ENCODE peak calls at places on chromosomes 11 and 22, in four cellular contexts. One of them, this sample, is unnamed.
A peak's percentile ranks its signal among the peaks of the same experiment; 100 is the strongest.

GRCh38 chr22:39871008-39871798 is 22.4 kb downstream of the ENTHD1 start:
- DNase-seq in ovary: no peak
- DNase-seq in lower lobe of right lung: no peak
- DNase-seq in GM12878: no peak
- DNase-seq in this sample: no peak

GRCh38 chr11:62539238-62539925 is 7.2 kb downstream of the AHNAK start:
- DNase-seq in ovary: peak; percentile 89
- DNase-seq in lower lobe of right lung: no peak
- DNase-seq in GM12878: no peak
- DNase-seq in this sample: no peak

GRCh38 chr22:16562711-16563554 is 29.7 kb downstream of the CCT8L2 start:
- DNase-seq in ovary: peak; percentile 16
- DNase-seq in lower lobe of right lung: peak; percentile 51
- DNase-seq in GM12878: no peak
- DNase-seq in this sample: no peak

GRCh38 chr11:65858354-65859133 is 564 bp upstream of the CFL1 start:
- DNase-seq in ovary: no peak
- DNase-seq in lower lobe of right lung: no peak
- DNase-seq in GM12878: no peak
- DNase-seq in this sample: no peak

GRCh38 chr11:113488931-113489351 is 13.7 kb upstream of the DRD2 start:
- DNase-seq in ovary: no peak
- DNase-seq in lower lobe of right lung: no peak
- DNase-seq in GM12878: no peak
- DNase-seq in this sample: no peak

GRCh38 chr11:73194034-73194507 is 24.0 kb upstream of the P2RY2 start:
- DNase-seq in ovary: no peak
- DNase-seq in lower lobe of right lung: no peak
- DNase-seq in GM12878: no peak
- DNase-seq in this sample: no peak

GRCh38 chr11:15913261-15913660 is 443.1 kb downstream of the SOX6 start:
- DNase-seq in ovary: no peak
- DNase-seq in lower lobe of right lung: no peak
- DNase-seq in GM12878: no peak
- DNase-seq in this sample: no peak

GRCh38 chr11:112321521-112322172 is 61.0 kb upstream of the PLET1 start:
- DNase-seq in ovary: no peak
- DNase-seq in lower lobe of right lung: peak; percentile 85
- DNase-seq in GM12878: peak; percentile 47
- DNase-seq in this sample: no peak

GRCh38 chr11:94558468-94558867 is 8.7 kb upstream of the PIWIL4 start:
- DNase-seq in ovary: no peak
- DNase-seq in lower lobe of right lung: no peak
- DNase-seq in GM12878: no peak
- DNase-seq in this sample: no peak

GRCh38 chr11:67054851-67055523 is 1.7 kb upstream of the RHOD start:
- DNase-seq in ovary: no peak
- DNase-seq in lower lobe of right lung: peak; percentile 78
- DNase-seq in GM12878: no peak
- DNase-seq in this sample: no peak

GRCh38 chr11:47306484-47306844 is 36.5 kb downstream of the MADD start:
- DNase-seq in ovary: no peak
- DNase-seq in lower lobe of right lung: no peak
- DNase-seq in GM12878: no peak
- DNase-seq in this sample: no peak

GRCh38 chr11:122101625-122102291 is 14.3 kb downstream of the BLID start:
- DNase-seq in ovary: peak; percentile 75
- DNase-seq in lower lobe of right lung: no peak
- DNase-seq in GM12878: no peak
- DNase-seq in this sample: no peak

DNA sequence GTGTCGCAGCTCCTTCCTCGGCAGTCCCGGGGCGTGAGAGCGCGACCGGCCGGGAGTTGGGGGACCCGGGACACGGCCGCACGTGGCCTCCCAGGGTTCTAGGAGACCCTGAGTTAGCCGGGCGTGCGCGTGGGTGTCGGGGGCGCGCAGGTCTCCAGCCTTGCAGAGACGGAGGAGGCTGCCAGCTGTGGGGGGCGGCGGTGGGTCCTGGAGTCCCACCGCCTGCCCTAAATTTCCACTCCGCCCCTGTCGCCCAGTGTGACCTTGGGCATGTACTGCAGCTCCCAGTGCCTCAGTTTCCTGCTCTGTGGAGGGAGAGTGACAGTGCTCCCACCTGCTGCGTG is 18.8 kb downstream of the RRP7A start:
- DNase-seq in ovary: peak; percentile 68
- DNase-seq in lower lobe of right lung: no peak
- DNase-seq in GM12878: no peak
- DNase-seq in this sample: no peak
- H3K4me3 ChIP-seq in ovary: peak overlapping the region; percentile 37
- H3K4me3 ChIP-seq in lower lobe of right lung: peak overlapping the region; percentile 51
- H3K4me3 ChIP-seq in GM12878: peak overlapping the region; percentile 27
- H3K4me3 ChIP-seq in this sample: peak overlapping the region; percentile 17

DNA sequence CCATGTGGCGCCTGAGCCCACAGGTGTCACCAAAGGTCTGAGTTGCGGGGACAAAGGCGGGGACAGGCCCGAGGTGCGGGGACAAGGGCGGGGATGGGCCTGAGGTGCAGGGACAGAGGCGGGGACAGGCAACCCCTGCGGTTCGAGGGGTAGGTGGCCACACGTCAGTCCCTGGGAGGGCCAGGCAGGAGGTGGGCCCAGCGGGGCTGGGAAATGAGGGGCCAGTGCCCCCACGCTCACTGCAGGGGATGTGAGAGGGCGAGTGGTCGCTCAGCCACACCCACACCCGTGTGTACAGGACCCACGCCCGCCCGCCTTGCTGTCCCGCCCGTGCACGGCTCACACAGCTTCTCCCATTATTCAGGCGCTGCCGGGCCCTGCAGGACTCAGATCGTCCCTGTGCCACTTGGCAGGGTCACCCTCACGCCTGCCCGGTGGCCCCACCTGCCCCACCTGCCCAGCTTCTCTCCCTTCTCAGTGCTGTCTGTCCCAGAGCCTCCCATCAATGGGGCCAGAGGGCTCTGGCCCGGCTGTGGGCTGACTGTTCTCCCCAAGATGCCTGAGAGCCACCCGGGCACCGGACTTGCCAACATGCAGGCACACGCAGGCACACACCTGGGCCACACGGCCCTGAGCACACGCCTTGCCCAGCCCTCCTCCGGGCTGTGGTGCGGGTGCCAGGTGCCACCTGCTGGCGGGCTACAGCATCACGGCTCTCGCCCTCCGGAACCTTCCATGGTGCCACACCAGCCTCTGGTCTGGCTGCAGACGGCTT is 14.2 kb upstream of the MUC6 start:
- DNase-seq in ovary: peak; percentile 59
- DNase-seq in lower lobe of right lung: peak; percentile 82
- DNase-seq in GM12878: no peak
- DNase-seq in this sample: no peak
- TF ChIP-seq CTCF in ovary: peak; percentile 73
- TF ChIP-seq CTCF in lower lobe of right lung: peak; percentile 95
- TF ChIP-seq CTCF in GM12878: peak; percentile 89
- TF ChIP-seq CTCF in this sample: peak; percentile 91

GRCh38 chr11:123484448-123484847 is 54.4 kb downstream of the GRAMD1B start:
- DNase-seq in ovary: no peak
- DNase-seq in lower lobe of right lung: no peak
- DNase-seq in GM12878: no peak
- DNase-seq in this sample: no peak
- H3K4me3 ChIP-seq in ovary: no peak overlapping the region
- H3K4me3 ChIP-seq in lower lobe of right lung: no peak overlapping the region
- H3K4me3 ChIP-seq in GM12878: no peak overlapping the region
- H3K4me3 ChIP-seq in this sample: no peak overlapping the region

GRCh38 chr11:14612624-14613023 is 31.0 kb upstream of the PDE3B start:
- DNase-seq in ovary: no peak
- DNase-seq in lower lobe of right lung: no peak
- DNase-seq in GM12878: no peak
- DNase-seq in this sample: no peak
- TF ChIP-seq CTCF in ovary: no peak
- TF ChIP-seq CTCF in lower lobe of right lung: no peak
- TF ChIP-seq CTCF in GM12878: no peak
- TF ChIP-seq CTCF in this sample: no peak

DNA sequence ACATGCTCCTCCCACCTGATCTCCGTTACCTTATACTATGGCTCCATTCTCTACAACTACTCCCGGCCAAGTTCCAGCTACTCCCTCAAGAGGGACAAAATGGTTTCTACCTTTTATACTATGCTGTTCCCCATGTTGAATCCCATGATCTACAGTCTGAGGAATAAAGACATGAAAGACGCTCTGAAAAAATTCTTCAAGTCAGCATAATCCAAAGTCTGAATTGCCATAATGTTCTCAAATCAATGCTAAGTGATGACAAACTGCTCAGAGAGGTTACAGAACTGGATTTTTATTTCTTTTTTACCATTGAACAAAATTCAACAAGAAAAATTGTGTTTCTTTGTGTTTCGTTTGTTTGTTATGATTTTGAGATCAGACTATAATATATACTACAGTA is 7.6 kb downstream of the OR9G4 start:
- DNase-seq in ovary: no peak
- DNase-seq in lower lobe of right lung: no peak
- DNase-seq in GM12878: no peak
- DNase-seq in this sample: no peak
- H3K4me3 ChIP-seq in ovary: no peak overlapping the region
- H3K4me3 ChIP-seq in lower lobe of right lung: no peak overlapping the region
- H3K4me3 ChIP-seq in GM12878: no peak overlapping the region
- H3K4me3 ChIP-seq in this sample: no peak overlapping the region

This sample was measured in GM12864.